ENCODE peak calls at places on chromosomes 13 and 19, in seven cellular contexts. R, T, M, C, G, B and I are unnamed samples.

GRCh38 chr19:38402967-38403674 is at the start of gene FAM98C:
- DNase-seq in T (peak; percentile 99), M (peak; percentile 98), C (peak; percentile 98), R (peak; percentile 98), B (peak; percentile 99), G (peak; percentile 98), I (peak; percentile 99)

GRCh38 chr13:21964686-21965085 is 293.8 kb downstream of the FGF9 start:
- DNase-seq in C (no peak), R (no peak), M (no peak), G (no peak), B (no peak), T (no peak), I (no peak)

GRCh38 chr19:17075035-17075859 is at the start of the genes HAUS8 and MYO9B:
- DNase-seq in T (peak; percentile 100), B (peak; percentile 99), G (peak; percentile 99), C (peak; percentile 100), M (peak; percentile 99), R (peak; percentile 99), I (peak; percentile 100)

GRCh38 chr19:45115809-45116615 is 23.0 kb downstream of the PPP1R37 start:
- DNase-seq in T (no peak), M (no peak), B (no peak), C (no peak), R (no peak), G (no peak), I (peak; percentile 40)

GRCh38 chr13:72293206-72293605 is 426.2 kb upstream of the DACH1 start:
- DNase-seq in T (no peak), C (no peak), M (no peak), R (no peak), B (no peak), G (no peak), I (no peak)

GRCh38 chr13:39037410-39037879 is 444 bp downstream of the PROSER1 start:
- DNase-seq in M (no peak), G (no peak), R (no peak), T (no peak), B (peak; percentile 94), C (no peak), I (no peak)

GRCh38 chr13:53637971-53638547 is 609.4 kb downstream of the OLFM4 start:
- DNase-seq in B (no peak), R (no peak), C (no peak), T (no peak), G (no peak), M (no peak), I (peak; percentile 92)

GRCh38 chr13:28283600-28283999 is 145.3 kb downstream of the PAN3 start:
- DNase-seq in R (no peak), G (no peak), B (no peak), M (no peak), C (no peak), T (no peak), I (no peak)

GRCh38 chr19:19679176-19680073 is 10.8 kb downstream of the ZNF101 start:
- DNase-seq in M (no peak), C (no peak), R (no peak), G (no peak), B (no peak), T (no peak), I (no peak)

GRCh38 chr13:68988176-68988575 is 1119.5 kb upstream of the ATXN8OS start:
- DNase-seq in C (no peak), M (no peak), T (peak; percentile 70), B (no peak), G (no peak), R (no peak), I (no peak)

GRCh38 chr13:30806784-30807183 is 71.4 kb downstream of the ALOX5AP start:
- DNase-seq in G (no peak), B (peak; percentile 21), M (no peak), C (no peak), R (no peak), T (no peak), I (no peak)